ENCODE peak calls at places on chromosomes 6 and 20, in ten cellular contexts. Y is GM23338; L is CD8-positive, alpha-beta T cell; G is A549; E is GM12864; X is cardiac muscle cell; V is fibroblast of villous mesenchyme; M is HCT116; B is fibroblast of pulmonary artery; R is left ventricle myocardium inferior. U is an unnamed sample.

GRCh38 chr6:48307583-48307982 is 196.6 kb upstream of the PTCHD4 start:
- DNase-seq in M (no peak), G (no peak), R (no peak), L (no peak), E (no peak), B (no peak), X (no peak), Y (no peak), V (no peak), U (no peak)

GRCh38 chr6:16925461-16925860 is 164.2 kb upstream of the ATXN1 start:
- DNase-seq in E (no peak), G (no peak), X (no peak), B (no peak), V (no peak), M (no peak), Y (no peak), R (no peak), L (no peak), U (no peak)

GRCh38 chr6:140032177-140032576 is 657.7 kb upstream of the CITED2 start:
- DNase-seq in R (no peak), M (no peak), E (no peak), Y (no peak), B (no peak), G (no peak), V (no peak), L (no peak), X (no peak), U (no peak)

GRCh38 chr6:7042654-7043545 is 64.9 kb upstream of the RREB1 start:
- DNase-seq in M (no peak), G (no peak), L (no peak), E (no peak), Y (no peak), V (no peak), X (peak), R (no peak), B (no peak), U (no peak)

GRCh38 chr6:136859430-136859829 is 37.0 kb downstream of the PEX7 start:
- DNase-seq in G (no peak), Y (no peak), L (no peak), B (no peak), M (no peak), V (no peak), E (no peak), X (no peak), R (no peak), U (no peak)

GRCh38 chr6:100518588-100518987 is 53.9 kb upstream of the SIM1 start:
- DNase-seq in B (no peak), E (no peak), L (no peak), G (no peak), V (no peak), R (no peak), M (no peak), X (no peak), Y (no peak), U (no peak)

GRCh38 chr6:136607932-136608772 is 57.9 kb upstream of the MAP7 start:
- DNase-seq in X (peak), V (peak), R (peak), E (peak), L (peak), Y (peak), M (peak), G (peak), B (peak), U (peak)

GRCh38 chr20:16111132-16111852 is 462.0 kb downstream of the KIF16B start:
- DNase-seq in Y (no peak), M (no peak), L (no peak), V (no peak), B (no peak), G (no peak), X (peak), R (no peak), E (no peak), U (no peak)

GRCh38 chr20:4064118-4064962 is 49.0 kb upstream of the RNF24 start:
- DNase-seq in L (no peak), X (peak), V (peak), Y (peak), B (peak), R (peak), M (peak), E (no peak), G (peak), U (peak)

GRCh38 chr6:159075506-159076100 is 30.8 kb upstream of the TAGAP start:
- DNase-seq in R (no peak), E (no peak), B (no peak), M (no peak), V (no peak), G (no peak), Y (peak), X (no peak), L (no peak), U (no peak)

GRCh38 chr6:120272038-120272437 is 922.5 kb upstream of the MAN1A1 start:
- DNase-seq in G (no peak), L (no peak), M (no peak), V (no peak), R (no peak), B (no peak), E (no peak), X (no peak), Y (no peak), U (no peak)

GRCh38 chr6:103729658-103730057 is 1130.1 kb downstream of the HACE1 start:
- DNase-seq in L (no peak), G (no peak), X (no peak), E (no peak), R (no peak), Y (peak), M (no peak), B (no peak), V (no peak), U (no peak)

GRCh38 chr6:121523628-121524027 is 88.2 kb downstream of the GJA1 start:
- DNase-seq in M (no peak), V (peak), R (no peak), E (no peak), G (no peak), X (no peak), L (no peak), Y (peak), B (peak), U (no peak)

GRCh38 chr6:55825402-55826051 is 49.9 kb downstream of the BMP5 start:
- DNase-seq in R (no peak), X (peak), V (peak), M (no peak), E (no peak), Y (no peak), L (no peak), G (peak), B (peak), U (no peak)

GRCh38 chr20:40506567-40506966 is 182.5 kb downstream of the MAFB start:
- DNase-seq in V (peak), X (no peak), B (peak), R (peak), M (peak), L (peak), G (peak), Y (no peak), E (no peak), U (peak)

GRCh38 chr6:149211046-149211571 is 106.4 kb upstream of the TAB2 start:
- DNase-seq in B (peak), V (no peak), E (no peak), M (no peak), L (peak), R (no peak), G (no peak), Y (no peak), X (no peak), U (no peak)

GRCh38 chr6:133240511-133241087 is 558 bp upstream of the EYA4 start:
- DNase-seq in Y (peak), B (no peak), X (peak), L (no peak), V (no peak), E (no peak), M (no peak), R (peak), G (peak), U (peak)

GRCh38 chr6:30490031-30490876 is 945 bp downstream of the HLA-E start:
- DNase-seq in L (peak), X (peak), V (peak), R (peak), Y (peak), E (no peak), M (no peak), B (peak), G (peak), U (peak)

GRCh38 chr20:36604952-36605308 is 649 bp upstream of the RAB5IF start:
- DNase-seq in E (peak), V (peak), B (no peak), L (peak), R (peak), Y (peak), X (no peak), M (peak), G (no peak), U (no peak)

GRCh38 chr6:30646450-30647038 is 389 bp upstream of the C6orf136 start:
- DNase-seq in X (peak), R (peak), M (no peak), L (peak), Y (peak), V (no peak), E (no peak), B (peak), G (no peak), U (peak)

GRCh38 chr20:24773751-24774201 is 175.3 kb upstream of the CST7 start:
- DNase-seq in G (peak), E (no peak), L (no peak), M (no peak), B (peak), R (no peak), Y (no peak), V (peak), X (no peak), U (no peak)

GRCh38 chr6:136586295-136586694 is 36.1 kb upstream of the MAP7 start:
- DNase-seq in E (no peak), M (no peak), L (no peak), V (peak), Y (no peak), B (peak), G (peak), X (no peak), R (no peak), U (no peak)

GRCh38 chr20:36851490-36851889 is 24.4 kb upstream of the TLDC2 start:
- DNase-seq in V (no peak), E (no peak), R (no peak), L (no peak), G (no peak), M (no peak), X (no peak), B (no peak), Y (no peak), U (no peak)

GRCh38 chr6:132199343-132199742 is 201.9 kb downstream of the MOXD1 start:
- DNase-seq in B (peak), X (no peak), V (peak), R (no peak), L (no peak), G (no peak), E (no peak), Y (no peak), M (no peak), U (no peak)

DNA sequence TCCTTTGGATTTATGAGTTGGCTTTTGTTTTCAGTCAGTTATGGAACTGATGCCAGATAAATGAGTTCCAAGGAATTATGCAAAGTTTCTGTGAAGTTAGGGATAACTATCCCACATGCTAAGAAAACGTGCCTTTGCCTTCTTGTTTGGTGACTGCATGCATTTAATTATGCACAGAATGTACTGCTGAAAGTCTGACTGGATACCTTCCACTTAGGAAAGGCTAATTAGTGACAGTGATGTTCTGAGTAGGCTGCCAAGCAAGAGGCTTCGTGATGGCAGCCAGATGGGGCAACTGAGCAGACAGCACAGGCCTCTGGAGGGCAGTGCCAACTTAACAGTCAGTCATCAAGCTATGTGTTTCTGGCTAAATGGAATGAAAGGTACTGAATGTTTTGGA is 289.9 kb downstream of the CD109 start:
- DNase-seq in R (no peak), E (no peak), B (peak), Y (peak), V (peak), L (no peak), G (peak), M (peak), X (no peak), U (no peak)
- TF ChIP-seq CTCF in R (no peak), E (no peak), B (peak), Y (peak), V (peak), L (no peak), G (peak), M (peak), X (no peak), U (no peak)

DNA sequence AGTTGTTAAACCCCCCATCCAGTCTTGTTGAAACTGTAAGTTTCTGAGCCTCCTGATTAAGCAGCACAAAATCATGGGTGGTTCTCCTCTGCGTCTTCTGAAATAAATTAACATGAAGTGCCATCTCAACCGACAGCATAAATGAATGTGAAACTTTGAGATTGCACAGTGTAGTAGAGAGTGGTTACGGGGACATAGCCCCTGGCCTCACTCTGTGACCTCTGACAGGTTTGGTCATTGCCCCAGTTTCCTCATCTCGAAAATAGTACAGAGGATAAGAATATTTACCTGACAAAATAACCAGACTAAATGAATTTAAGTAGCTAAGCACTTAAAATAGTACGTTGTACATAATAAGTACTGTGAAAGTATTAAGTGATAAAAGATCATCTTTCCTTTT is 19.1 kb downstream of the NKX2-4 start:
- DNase-seq in Y (no peak), L (no peak), R (no peak), V (no peak), G (no peak), M (no peak), X (no peak), E (no peak), B (no peak), U (no peak)
- H3K4me3 ChIP-seq in Y (no peak), L (no peak), R (no peak), V (no peak), G (no peak), M (no peak), X (no peak), E (no peak), B (no peak), U (no peak)

GRCh38 chr20:13741879-13742278 is 42.8 kb downstream of the ESF1 start:
- DNase-seq in R (no peak), Y (no peak), X (no peak), V (no peak), B (no peak), G (no peak), L (no peak), M (peak), E (no peak), U (no peak)
- TF ChIP-seq CTCF in R (no peak), Y (no peak), X (no peak), V (no peak), B (no peak), G (no peak), L (no peak), M (no peak), E (no peak), U (no peak)

DNA sequence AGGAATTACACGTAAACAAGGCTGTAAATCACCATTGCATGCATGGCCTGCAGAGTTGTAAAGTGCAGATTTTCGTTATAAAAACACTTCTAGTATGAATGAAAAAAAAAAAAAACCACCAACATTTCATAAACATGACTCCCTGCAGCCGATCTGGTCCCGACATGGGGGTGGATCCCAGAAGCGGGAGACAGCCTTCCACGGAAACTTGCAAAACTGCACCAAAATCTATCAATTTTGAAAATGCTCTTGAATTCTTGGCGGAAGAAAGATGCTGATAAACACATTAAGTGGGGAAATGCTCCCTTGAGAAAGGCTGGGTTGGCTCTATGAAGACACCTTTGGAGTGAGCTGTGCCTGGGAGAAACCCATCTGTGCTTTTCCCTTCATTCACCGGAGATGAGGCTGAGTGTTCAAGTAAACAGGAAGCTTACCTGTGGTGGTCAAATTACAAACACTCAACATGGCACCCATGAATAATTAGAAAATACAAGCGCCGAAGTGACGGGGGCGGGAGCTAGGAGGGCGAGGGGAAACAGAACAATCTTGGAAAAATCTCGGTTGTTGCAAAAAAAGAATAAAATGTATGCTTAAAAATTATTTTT is 847 bp upstream of the ANKRD60 start:
- DNase-seq in G (no peak), B (no peak), Y (peak), V (no peak), M (no peak), R (no peak), X (no peak), E (no peak), L (no peak), U (no peak)
- H3K4me3 ChIP-seq in G (no peak), B (peak), Y (peak), V (peak), M (no peak), R (peak), X (peak), E (no peak), L (no peak), U (peak)

GRCh38 chr6:72955666-72956065 is 269.6 kb downstream of the KHDC1L start:
- DNase-seq in L (no peak), B (peak), V (no peak), R (no peak), Y (no peak), X (no peak), G (no peak), E (no peak), M (no peak), U (no peak)

GRCh38 chr6:72956272-72956671 is 269.0 kb downstream of the KHDC1L start:
- DNase-seq in G (no peak), E (no peak), M (no peak), L (no peak), B (no peak), V (no peak), X (no peak), Y (no peak), R (no peak), U (no peak)

GRCh38 chr6:72952808-72953630 is 272.3 kb downstream of the KHDC1L start:
- DNase-seq in V (no peak), G (peak), R (no peak), Y (no peak), E (no peak), X (no peak), M (no peak), L (no peak), B (peak), U (no peak)

GRCh38 chr6:72953901-72954494 is 271.3 kb downstream of the KHDC1L start:
- DNase-seq in X (peak), L (no peak), Y (no peak), V (no peak), E (no peak), B (peak), M (no peak), G (no peak), R (no peak), U (no peak)

DNA sequence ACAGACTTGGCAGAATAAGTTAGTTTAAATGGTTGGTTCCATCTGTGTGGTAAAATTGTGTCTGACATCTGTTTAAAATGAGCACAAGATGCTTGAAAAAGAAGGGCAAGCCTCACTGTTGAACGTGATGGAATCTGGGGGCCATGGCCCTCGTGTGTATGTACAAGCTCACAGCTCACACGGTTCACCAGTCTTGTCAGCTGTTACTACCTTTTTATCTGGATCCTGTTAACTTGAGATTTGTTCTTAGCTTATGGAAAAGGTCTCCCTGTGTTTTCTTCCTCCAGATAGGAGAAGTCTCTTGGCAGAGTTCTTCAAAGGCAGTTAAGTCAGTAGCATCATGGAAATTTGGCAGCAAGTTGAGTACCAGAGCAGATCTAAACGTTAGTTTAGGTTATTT is 270.6 kb downstream of the KHDC1L start:
- DNase-seq in L (no peak), B (peak), R (no peak), M (no peak), V (no peak), G (no peak), Y (no peak), E (no peak), X (peak), U (no peak)
- TF ChIP-seq CTCF in L (no peak), B (no peak), R (no peak), M (no peak), V (no peak), G (no peak), Y (no peak), E (no peak), X (no peak), U (no peak)

DNA sequence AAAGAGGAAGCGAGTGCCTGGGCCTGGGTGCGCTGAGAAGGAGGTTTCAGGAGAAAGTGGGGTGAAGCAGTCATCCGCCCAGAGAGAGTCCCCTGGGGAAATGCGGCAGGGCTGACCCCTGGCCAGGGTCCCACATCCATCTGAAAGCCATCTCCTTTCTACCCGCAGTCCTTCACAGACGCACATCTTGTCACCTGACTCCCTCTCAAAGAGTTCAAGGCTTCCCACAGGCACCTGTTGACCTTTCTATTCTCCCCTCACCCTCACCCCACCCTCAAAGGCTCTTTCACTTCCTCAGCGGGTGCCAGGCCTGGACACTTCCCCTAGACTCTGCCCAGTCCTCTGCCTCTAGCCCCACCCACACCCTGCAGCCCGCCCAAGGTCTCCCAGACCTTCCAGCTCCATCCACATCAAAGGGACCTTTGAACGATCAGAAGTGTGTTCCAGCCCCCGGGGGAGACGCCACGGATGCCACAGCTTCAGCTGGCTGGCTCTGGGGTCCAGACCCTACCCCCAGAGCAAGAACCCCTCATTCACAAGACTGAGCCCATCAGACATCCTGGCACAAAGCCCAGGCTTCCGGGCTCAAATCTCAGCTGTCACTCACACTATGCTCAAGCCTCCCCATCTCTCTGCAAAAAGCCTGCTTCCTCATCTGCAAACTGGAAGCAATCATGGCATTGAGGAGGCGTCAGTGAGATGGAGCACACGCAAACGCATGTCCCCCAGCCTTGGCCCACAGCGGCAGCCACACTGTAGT is 2.1 kb downstream of the CTSZ start:
- DNase-seq in L (peak), B (no peak), X (no peak), M (no peak), Y (no peak), E (peak), V (no peak), R (peak), G (no peak), U (no peak)
- H3K4me3 ChIP-seq in L (peak), B (no peak), X (no peak), M (peak), Y (no peak), E (peak), V (peak), R (peak), G (no peak), U (no peak)

GRCh38 chr6:99151634-99152344 is 197.7 kb downstream of the FAXC start:
- DNase-seq in R (peak), Y (peak), M (peak), X (peak), E (no peak), B (peak), G (peak), V (peak), L (peak), U (peak)
- TF ChIP-seq CTCF in R (peak), Y (peak), M (peak), X (peak), E (peak), B (peak), G (peak), V (peak), L (peak), U (peak)

GRCh38 chr20:37903317-37904007 is 535 bp downstream of the VSTM2L start:
- DNase-seq in M (no peak), G (peak), X (no peak), Y (peak), E (no peak), B (no peak), L (no peak), V (no peak), R (no peak), U (no peak)

GRCh38 chr20:37901667-37902503 is 1.0 kb upstream of the VSTM2L start:
- DNase-seq in L (no peak), R (no peak), G (peak), Y (peak), X (peak), B (peak), V (peak), M (peak), E (peak), U (peak)

GRCh38 chr20:37904008-37904675 is 1.2 kb downstream of the VSTM2L start:
- DNase-seq in M (no peak), E (no peak), Y (no peak), R (no peak), B (no peak), X (no peak), L (no peak), V (no peak), G (no peak), U (no peak)

GRCh38 chr20:37901280-37901666 is 1.7 kb upstream of the VSTM2L start:
- DNase-seq in M (no peak), X (peak), Y (peak), B (peak), G (no peak), V (peak), E (no peak), R (no peak), L (no peak), U (no peak)

GRCh38 chr20:37902504-37903313 is at the start of gene VSTM2L:
- DNase-seq in L (no peak), M (no peak), Y (peak), X (peak), B (peak), E (no peak), R (no peak), V (peak), G (peak), U (peak)
- H3K4me3 ChIP-seq in L (no peak), M (no peak), Y (peak), X (peak), B (peak), E (peak), R (peak), V (peak), G (peak), U (peak)

U was measured in BE2C.